ENCODE peak calls at places on chromosomes 7 and 10, in seven cellular contexts. M is Peyer's patch, Q is SK-N-SH, F is IMR-90, K is brain microvascular endothelial cell, Z is gastrocnemius medialis, U is pancreas. P is an unnamed sample.

GRCh38 chr10:3652886-3653285 is 132.1 kb downstream of the KLF6 start:
- DNase-seq in Z (no peak), F (peak), U (no peak), M (no peak), K (no peak), Q (peak), P (peak)

GRCh38 chr7:84337386-84337785 is 142.8 kb upstream of the SEMA3A start:
- DNase-seq in Z (no peak), Q (no peak), M (no peak), F (peak), U (no peak), K (peak), P (peak)

GRCh38 chr10:34121125-34121973 is 693.7 kb downstream of the PARD3 start:
- DNase-seq in Q (no peak), K (no peak), F (no peak), U (no peak), Z (no peak), M (no peak), P (no peak)

GRCh38 chr7:3300221-3300650 is 816 bp upstream of the SDK1 start:
- DNase-seq in U (no peak), K (peak), M (no peak), Z (no peak), Q (peak), F (peak), P (no peak)

GRCh38 chr7:66070222-66070621 is 5.4 kb upstream of the ASL start:
- DNase-seq in U (no peak), F (no peak), Q (no peak), Z (no peak), K (no peak), M (no peak), P (no peak)

GRCh38 chr10:3784510-3785250 is at the start of gene KLF6:
- DNase-seq in F (peak), Z (no peak), M (peak), U (peak), Q (peak), K (no peak), P (peak)

GRCh38 chr10:71236286-71236685 is 23.9 kb downstream of the UNC5B start:
- DNase-seq in K (no peak), U (no peak), Z (no peak), M (no peak), Q (no peak), F (no peak), P (no peak)

GRCh38 chr7:94182066-94182465 is 177.9 kb upstream of the BET1 start:
- DNase-seq in K (peak), U (no peak), M (no peak), F (peak), Z (no peak), Q (no peak), P (peak)

GRCh38 chr10:33122014-33122788 is 164.2 kb upstream of the ITGB1 start:
- DNase-seq in U (no peak), Z (no peak), F (peak), M (no peak), K (peak), Q (no peak), P (peak)

GRCh38 chr7:13288516-13288915 is 601.1 kb downstream of the ARL4A start:
- DNase-seq in Z (no peak), F (no peak), K (no peak), M (no peak), Q (no peak), U (no peak), P (peak)

GRCh38 chr10:97875391-97875790 is 25.7 kb downstream of the GOLGA7B start:
- DNase-seq in F (no peak), Z (no peak), M (no peak), Q (no peak), K (no peak), U (no peak), P (no peak)

GRCh38 chr10:112631501-112632410 is 184.7 kb downstream of the VTI1A start:
- DNase-seq in Z (no peak), U (no peak), Q (no peak), K (peak), M (peak), F (no peak), P (peak)

GRCh38 chr10:49698679-49699078 is 19.2 kb downstream of the C10orf53 start:
- DNase-seq in Z (no peak), M (no peak), U (no peak), Q (no peak), F (no peak), K (no peak), P (no peak)

GRCh38 chr7:80060218-80060806 is 74.3 kb upstream of the GNAI1 start:
- DNase-seq in Q (peak), Z (no peak), U (no peak), M (no peak), F (peak), K (no peak), P (peak)

GRCh38 chr7:69749358-69749757 is 151.1 kb downstream of the AUTS2 start:
- DNase-seq in M (no peak), K (no peak), Z (no peak), U (no peak), Q (no peak), F (no peak), P (no peak)

GRCh38 chr7:156881676-156882075 is 11.3 kb downstream of the LMBR1 start:
- DNase-seq in U (no peak), Q (no peak), Z (no peak), K (no peak), F (no peak), M (no peak), P (no peak)

GRCh38 chr7:39911167-39911566 is 38.9 kb upstream of the CDK13 start:
- DNase-seq in K (no peak), Z (no peak), M (no peak), U (no peak), Q (no peak), F (peak), P (no peak)

GRCh38 chr7:128425851-128426250 is 16.1 kb upstream of the IMPDH1 start:
- DNase-seq in F (peak), K (peak), U (peak), M (peak), Q (peak), Z (no peak), P (peak)

GRCh38 chr7:135884495-135885237 is 92.5 kb downstream of the MTPN start:
- DNase-seq in K (no peak), U (no peak), Q (no peak), Z (no peak), M (no peak), F (no peak), P (no peak)

GRCh38 chr7:70620333-70621055 is 511.4 kb upstream of the GALNT17 start:
- DNase-seq in Q (no peak), K (no peak), F (no peak), U (no peak), Z (no peak), M (no peak), P (no peak)

GRCh38 chr7:66683770-66684123 is 55.1 kb downstream of the KCTD7 start:
- DNase-seq in Q (no peak), M (peak), Z (no peak), K (no peak), U (no peak), F (no peak), P (no peak)

GRCh38 chr7:155705656-155706360 is 61.3 kb downstream of the RBM33 start:
- DNase-seq in Z (peak), F (no peak), U (no peak), M (no peak), K (no peak), Q (no peak), P (no peak)

GRCh38 chr7:145398758-145399157 is 562.9 kb upstream of the TPK1 start:
- DNase-seq in F (no peak), M (no peak), K (no peak), Q (no peak), U (no peak), Z (no peak), P (peak)

GRCh38 chr7:46955526-46955925 is 626.4 kb downstream of the TNS3 start:
- DNase-seq in U (no peak), F (no peak), M (no peak), Q (no peak), K (no peak), Z (no peak), P (no peak)

GRCh38 chr7:74542558-74543117 is 88.9 kb downstream of the GTF2IRD1 start:
- DNase-seq in K (no peak), U (no peak), Z (peak), F (no peak), M (no peak), Q (peak), P (peak)

GRCh38 chr7:100493476-100494264 is 9.9 kb downstream of the NYAP1 start:
- DNase-seq in M (peak), Q (peak), F (no peak), Z (no peak), K (no peak), U (no peak), P (no peak)

GRCh38 chr10:71848325-71849277 is 2.5 kb downstream of the PSAP start:
- DNase-seq in Q (no peak), M (no peak), K (no peak), F (peak), Z (no peak), U (no peak), P (no peak)

GRCh38 chr7:106023369-106024322 is 60.6 kb downstream of the CDHR3 start:
- DNase-seq in U (no peak), Z (no peak), M (no peak), Q (no peak), K (no peak), F (no peak), P (no peak)

GRCh38 chr10:11406746-11407145 is 204.7 kb downstream of the USP6NL start:
- DNase-seq in K (no peak), U (no peak), Z (no peak), F (no peak), Q (no peak), M (peak), P (no peak)

GRCh38 chr10:130372866-130373265 is 236.7 kb downstream of the GLRX3 start:
- DNase-seq in Q (no peak), Z (no peak), K (no peak), M (no peak), U (no peak), F (no peak), P (no peak)

GRCh38 chr10:84333864-84334451 is 5.6 kb downstream of the CCSER2 start:
- DNase-seq in U (no peak), Q (no peak), Z (no peak), K (peak), F (peak), M (peak), P (no peak)

GRCh38 chr10:84328303-84329093 is at the start of gene CCSER2:
- DNase-seq in Q (peak), M (peak), F (peak), U (peak), Z (peak), K (peak), P (peak)

GRCh38 chr10:84331091-84331490 is 2.7 kb downstream of the CCSER2 start:
- DNase-seq in F (no peak), K (no peak), Q (no peak), M (no peak), U (no peak), Z (no peak), P (no peak)

GRCh38 chr10:84329094-84329611 is 764 bp downstream of the CCSER2 start:
- DNase-seq in Q (peak), K (peak), Z (no peak), F (peak), U (no peak), M (peak), P (peak)

GRCh38 chr10:84329986-84330651 is 1.7 kb downstream of the CCSER2 start:
- DNase-seq in Z (no peak), M (no peak), K (no peak), Q (no peak), F (no peak), U (no peak), P (no peak)
- H3K4me3 ChIP-seq in Z (no peak), M (peak), K (peak), Q (no peak), F (peak), U (peak), P (no peak)

DNA sequence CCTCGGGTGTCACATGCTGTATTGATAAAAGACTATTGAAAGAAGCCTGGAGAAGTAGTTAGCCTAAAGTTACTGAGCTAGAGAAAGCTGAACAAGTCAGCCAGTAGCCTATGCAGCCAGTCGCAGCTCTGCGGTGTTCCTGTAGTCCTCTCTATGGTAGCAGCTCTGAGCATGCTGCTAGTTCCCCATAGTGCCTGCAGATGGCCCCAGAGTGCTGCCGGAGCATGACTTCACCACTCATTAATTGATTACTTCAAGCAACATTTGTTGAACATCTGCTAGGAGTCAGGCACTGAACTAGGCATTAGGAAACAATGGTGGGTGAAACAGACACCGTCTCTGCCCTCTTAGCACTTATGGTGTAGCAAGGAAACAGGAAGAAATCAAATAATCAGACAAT is 422.7 kb downstream of the SORCS3 start:
- DNase-seq in Q (peak), K (no peak), U (peak), Z (no peak), F (no peak), M (peak), P (peak)
- TF ChIP-seq CTCF in Q (peak), K (peak), U (peak), Z (no peak), F (peak), M (peak), P (no peak)

GRCh38 chr10:79019961-79020491 is 48.7 kb upstream of the ZMIZ1 start:
- DNase-seq in Z (peak), M (peak), U (no peak), K (no peak), Q (no peak), F (peak), P (peak)

GRCh38 chr10:79021948-79022499 is 46.7 kb upstream of the ZMIZ1 start:
- DNase-seq in Q (no peak), K (no peak), U (no peak), M (no peak), F (no peak), Z (no peak), P (no peak)

GRCh38 chr10:79020605-79021004 is 48.2 kb upstream of the ZMIZ1 start:
- DNase-seq in Z (no peak), F (no peak), Q (no peak), M (peak), K (no peak), U (no peak), P (no peak)

GRCh38 chr10:79022565-79023488 is 45.9 kb upstream of the ZMIZ1 start:
- DNase-seq in U (no peak), F (no peak), Z (peak), M (no peak), K (no peak), Q (peak), P (peak)

GRCh38 chr10:79021331-79021907 is 47.3 kb upstream of the ZMIZ1 start:
- DNase-seq in Z (no peak), F (no peak), M (no peak), K (no peak), U (peak), Q (no peak), P (no peak)
- H3K4me3 ChIP-seq in Z (no peak), F (no peak), M (no peak), K (no peak), U (no peak), Q (no peak), P (no peak)

DNA sequence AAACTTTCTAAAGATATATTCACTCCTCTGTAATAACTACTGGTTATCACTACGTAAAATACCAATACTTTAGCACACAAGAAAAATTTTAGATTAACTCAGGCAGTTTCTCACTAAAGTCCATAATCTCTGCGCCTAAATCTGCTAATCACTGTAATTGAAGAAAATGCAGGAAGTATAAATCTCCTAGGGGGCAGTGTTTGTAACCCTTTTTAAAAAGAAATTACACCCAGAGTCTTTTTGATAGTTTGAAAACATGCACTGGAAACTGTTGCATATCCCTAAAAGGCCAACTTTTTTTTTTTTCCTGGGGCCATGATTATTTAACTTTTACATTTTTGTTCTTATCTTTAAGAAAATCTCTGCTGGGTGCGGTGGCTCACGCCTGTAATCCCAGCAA is 209.6 kb downstream of the KIAA1217 start:
- DNase-seq in Q (no peak), Z (no peak), M (no peak), U (no peak), K (no peak), F (no peak), P (peak)
- TF ChIP-seq CTCF in Q (peak), Z (no peak), M (no peak), U (no peak), K (peak), F (peak), P (peak)

DNA sequence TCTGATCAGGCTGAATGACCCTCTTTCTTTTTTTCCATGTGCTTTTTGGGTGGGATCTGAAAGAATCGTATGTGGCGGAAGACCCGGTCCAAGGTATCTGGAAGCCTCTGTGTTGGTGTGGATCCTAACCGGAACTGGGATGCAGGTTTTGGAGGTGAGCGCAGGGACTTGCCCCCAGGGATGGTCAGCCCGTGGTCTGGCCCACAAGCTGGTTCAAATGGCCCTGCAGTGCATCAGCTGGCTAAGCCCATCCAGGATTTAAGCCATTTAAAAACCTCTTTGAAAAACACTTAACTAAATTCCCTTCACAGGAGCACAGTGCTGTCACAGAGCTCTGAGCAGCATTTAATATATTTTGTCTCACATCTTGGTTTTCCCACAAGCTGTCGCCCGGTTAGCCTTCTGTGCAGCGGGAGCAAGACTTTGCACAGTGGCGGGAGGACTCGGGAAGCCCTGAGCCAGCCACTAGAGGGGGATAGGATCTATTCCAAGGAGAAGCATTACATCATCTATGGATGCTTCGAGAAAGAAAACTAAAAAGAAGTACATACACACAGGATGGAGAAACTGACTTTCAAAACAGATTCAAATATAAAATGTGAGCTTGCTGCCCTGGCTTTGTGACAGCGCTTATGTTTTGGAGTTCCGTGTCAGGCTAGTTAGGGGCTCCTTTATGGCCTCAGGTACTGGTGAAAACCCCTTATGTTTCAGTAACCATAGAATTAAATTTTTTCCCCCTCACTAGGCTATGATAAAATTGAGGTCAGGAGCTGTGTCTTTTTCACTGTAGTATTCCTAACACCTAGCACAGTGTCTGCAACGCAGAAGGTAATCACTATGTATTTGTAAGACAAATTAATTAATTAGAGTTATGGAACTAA is 11.3 kb downstream of the CPA2 start:
- DNase-seq in M (peak), K (peak), F (peak), Q (peak), U (peak), Z (no peak), P (peak)
- H3K4me3 ChIP-seq in M (no peak), K (no peak), F (no peak), Q (no peak), U (no peak), Z (no peak), P (no peak)

P was measured in cardiac fibroblast.